ENCODE peak calls at places on chromosomes 6 and 20, in five cellular contexts. One of them, this sample, is unnamed.

GRCh38 chr6:148565931-148566663 is 180.7 kb upstream of the UST start:
- DNase-seq in astrocyte: peak; percentile 99
- DNase-seq in GM23248: peak; percentile 97
- DNase-seq in neural progenitor cell: no peak
- DNase-seq in fibroblast of lung: peak; percentile 99
- DNase-seq in this sample: no peak

GRCh38 chr20:58518387-58518786 is 3.2 kb upstream of the APCDD1L start:
- DNase-seq in neural progenitor cell: no peak
- DNase-seq in fibroblast of lung: no peak
- DNase-seq in astrocyte: no peak
- DNase-seq in GM23248: no peak
- DNase-seq in this sample: no peak

GRCh38 chr20:22385602-22386299 is 198.6 kb downstream of the FOXA2 start:
- DNase-seq in GM23248: peak; percentile 22
- DNase-seq in neural progenitor cell: peak; percentile 45
- DNase-seq in astrocyte: no peak
- DNase-seq in fibroblast of lung: no peak
- DNase-seq in this sample: no peak

GRCh38 chr6:134519456-134519855 is 201.5 kb upstream of the SGK1 start:
- DNase-seq in astrocyte: no peak
- DNase-seq in GM23248: no peak
- DNase-seq in fibroblast of lung: no peak
- DNase-seq in neural progenitor cell: no peak
- DNase-seq in this sample: peak; percentile 67

GRCh38 chr20:1108437-1108920 is 9.9 kb upstream of the PSMF1 start:
- DNase-seq in fibroblast of lung: peak; percentile 8
- DNase-seq in astrocyte: no peak
- DNase-seq in neural progenitor cell: peak; percentile 73
- DNase-seq in GM23248: peak; percentile 71
- DNase-seq in this sample: no peak

GRCh38 chr6:159790947-159791598 is 806 bp downstream of the MRPL18 start:
- DNase-seq in astrocyte: no peak
- DNase-seq in neural progenitor cell: peak; percentile 8
- DNase-seq in fibroblast of lung: no peak
- DNase-seq in GM23248: peak; percentile 20
- DNase-seq in this sample: no peak

GRCh38 chr6:17394192-17394611 is 807 bp downstream of the CAP2 start:
- DNase-seq in neural progenitor cell: peak; percentile 72
- DNase-seq in GM23248: peak; percentile 82
- DNase-seq in astrocyte: peak; percentile 80
- DNase-seq in fibroblast of lung: peak; percentile 85
- DNase-seq in this sample: no peak

GRCh38 chr20:41047975-41048305 is 19.3 kb downstream of the TOP1 start:
- DNase-seq in GM23248: peak; percentile 55
- DNase-seq in astrocyte: no peak
- DNase-seq in fibroblast of lung: no peak
- DNase-seq in neural progenitor cell: no peak
- DNase-seq in this sample: no peak

GRCh38 chr20:31845300-31845863 is at the start of gene FOXS1:
- DNase-seq in neural progenitor cell: peak; percentile 79
- DNase-seq in fibroblast of lung: no peak
- DNase-seq in astrocyte: no peak
- DNase-seq in GM23248: no peak
- DNase-seq in this sample: no peak

GRCh38 chr20:35523298-35523888 is 6.1 kb downstream of the C20orf173 start:
- DNase-seq in neural progenitor cell: peak; percentile 38
- DNase-seq in fibroblast of lung: no peak
- DNase-seq in astrocyte: no peak
- DNase-seq in GM23248: peak; percentile 46
- DNase-seq in this sample: no peak

DNA sequence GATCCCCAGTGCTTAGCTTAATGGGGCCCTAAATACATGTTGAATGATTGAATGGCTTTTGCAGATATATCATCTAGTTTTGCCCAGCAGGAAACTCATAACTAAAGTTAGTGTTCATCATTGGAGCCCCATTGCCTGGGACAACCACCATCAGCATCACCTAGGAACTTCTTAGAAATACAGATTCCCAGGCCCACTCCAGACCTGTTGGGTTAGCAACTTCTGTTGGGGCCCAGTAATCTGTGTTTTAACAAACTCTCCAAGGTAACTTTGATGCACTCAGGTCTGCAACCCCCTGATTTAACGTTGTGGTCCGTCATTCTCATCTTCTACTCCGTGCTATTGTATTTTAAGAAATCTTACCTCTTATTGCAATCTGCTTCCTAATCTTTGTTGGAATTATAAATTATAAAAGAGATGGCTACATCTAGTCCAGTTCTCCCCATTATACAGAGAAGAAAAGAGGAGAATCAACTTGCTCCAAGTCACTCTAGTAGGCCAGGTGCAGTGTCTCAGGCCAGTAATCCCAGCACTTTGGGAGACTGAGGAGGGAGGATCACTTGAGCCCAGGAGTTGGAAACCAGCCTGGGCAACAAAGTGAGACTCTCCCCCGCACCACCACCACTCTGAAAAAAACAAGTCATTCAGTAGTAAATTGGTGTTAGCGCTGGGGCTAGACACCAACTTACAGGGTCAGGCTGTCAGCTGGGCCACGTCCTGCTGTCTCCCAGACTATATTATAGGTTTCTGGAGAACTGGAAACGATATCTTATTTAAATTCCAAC is 13.7 kb downstream of the FOXP4 start:
- DNase-seq in astrocyte: no peak
- DNase-seq in GM23248: no peak
- DNase-seq in neural progenitor cell: no peak
- DNase-seq in fibroblast of lung: no peak
- DNase-seq in this sample: no peak
- H3K9ac ChIP-seq in astrocyte: no peak overlapping the region
- H3K9ac ChIP-seq in GM23248: peak overlapping the region; percentile 75
- H3K9ac ChIP-seq in neural progenitor cell: no peak overlapping the region
- H3K9ac ChIP-seq in fibroblast of lung: no peak overlapping the region
- H3K9ac ChIP-seq in this sample: no peak overlapping the region

GRCh38 chr20:63253065-63253437 is 1.2 kb downstream of the NKAIN4 start:
- DNase-seq in neural progenitor cell: no peak
- DNase-seq in fibroblast of lung: no peak
- DNase-seq in astrocyte: no peak
- DNase-seq in GM23248: no peak
- DNase-seq in this sample: no peak

GRCh38 chr20:63255911-63256704 is 1.8 kb upstream of the NKAIN4 start:
- DNase-seq in GM23248: no peak
- DNase-seq in fibroblast of lung: no peak
- DNase-seq in astrocyte: no peak
- DNase-seq in neural progenitor cell: no peak
- DNase-seq in this sample: no peak

GRCh38 chr20:63253438-63254236 is 626 bp downstream of the NKAIN4 start:
- DNase-seq in astrocyte: no peak
- DNase-seq in GM23248: peak; percentile 36
- DNase-seq in fibroblast of lung: no peak
- DNase-seq in neural progenitor cell: peak; percentile 91
- DNase-seq in this sample: no peak

GRCh38 chr20:63254237-63254535 is at the start of gene NKAIN4:
- DNase-seq in neural progenitor cell: no peak
- DNase-seq in fibroblast of lung: no peak
- DNase-seq in astrocyte: no peak
- DNase-seq in GM23248: no peak
- DNase-seq in this sample: no peak

GRCh38 chr20:63254536-63255384 is 497 bp upstream of the NKAIN4 start:
- DNase-seq in neural progenitor cell: peak; percentile 79
- DNase-seq in astrocyte: no peak
- DNase-seq in GM23248: no peak
- DNase-seq in fibroblast of lung: no peak
- DNase-seq in this sample: no peak
- TF ChIP-seq EZH2 in neural progenitor cell: peak; percentile 50
- TF ChIP-seq EZH2 in astrocyte: peak; percentile 76
- TF ChIP-seq EZH2 in GM23248: peak; percentile 37
- TF ChIP-seq EZH2 in fibroblast of lung: no peak
- TF ChIP-seq EZH2 in this sample: peak; percentile 64

DNA sequence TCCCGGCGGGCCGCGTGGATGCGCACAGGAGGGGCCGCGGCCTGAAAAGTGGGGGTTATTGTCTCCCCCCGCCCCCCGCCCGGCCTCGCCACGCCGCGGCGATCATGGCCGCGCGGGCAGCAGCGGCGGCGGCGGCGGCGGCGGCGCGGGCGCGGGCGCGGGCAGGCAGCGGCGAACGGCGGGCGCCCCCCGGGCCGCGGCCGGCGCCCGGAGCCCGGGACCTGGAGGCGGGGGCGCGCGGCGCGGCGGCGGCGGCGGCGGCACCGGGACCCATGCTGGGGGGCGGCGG is 343 bp downstream of the ARID1B start:
- DNase-seq in neural progenitor cell: no peak
- DNase-seq in GM23248: no peak
- DNase-seq in fibroblast of lung: no peak
- DNase-seq in astrocyte: no peak
- DNase-seq in this sample: no peak
- H3K27ac ChIP-seq in neural progenitor cell: peak overlapping the region; percentile 93
- H3K27ac ChIP-seq in GM23248: peak overlapping the region; percentile 97
- H3K27ac ChIP-seq in fibroblast of lung: peak overlapping the region; percentile 90
- H3K27ac ChIP-seq in astrocyte: peak overlapping the region; percentile 94
- H3K27ac ChIP-seq in this sample: peak overlapping the region; percentile 99

DNA sequence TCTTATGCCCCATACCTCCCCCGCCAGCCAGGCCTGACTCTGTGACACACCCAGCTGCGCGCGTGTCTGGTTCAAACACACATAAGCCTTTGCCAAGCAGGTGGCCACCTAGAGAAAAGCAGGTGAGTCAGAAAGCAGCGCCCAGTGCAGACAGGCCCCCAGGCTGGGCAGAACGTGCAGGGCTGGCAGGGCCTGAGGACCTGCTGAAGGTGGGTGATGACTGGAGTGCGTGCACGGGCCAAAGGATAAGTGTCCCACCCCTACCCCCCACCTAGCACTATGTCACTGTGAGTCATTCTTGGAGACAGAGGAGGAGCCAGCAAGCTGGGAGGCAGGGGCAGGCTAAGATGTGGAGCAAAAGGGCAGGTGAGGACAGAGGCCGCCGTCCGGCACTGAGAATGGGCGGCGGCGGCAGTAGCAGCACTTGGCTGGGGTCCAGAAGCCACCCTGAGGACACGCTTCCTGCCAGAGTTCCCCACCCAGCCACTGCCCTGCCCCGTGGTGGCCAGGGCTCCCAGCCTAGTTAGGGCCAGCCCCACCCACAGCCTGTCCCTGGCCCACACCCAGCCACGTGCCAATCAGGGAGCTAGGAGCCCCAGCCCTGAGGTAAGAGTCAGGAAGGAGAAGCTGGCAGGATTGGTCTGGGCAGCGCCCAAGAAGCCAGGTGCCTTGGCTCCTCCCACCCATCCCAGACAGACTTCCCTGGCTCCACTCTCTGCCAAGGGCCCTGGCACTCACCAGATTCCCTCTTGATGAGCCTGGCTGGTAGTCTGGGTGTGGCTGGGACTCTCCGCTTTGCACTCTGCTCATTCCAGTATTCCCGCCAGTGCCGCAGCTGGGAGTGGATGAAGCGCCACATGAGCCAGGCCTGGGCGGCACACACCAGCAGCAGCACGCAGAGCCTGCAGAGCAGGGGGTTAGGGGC is 72.7 kb downstream of the TRAM2 start:
- DNase-seq in GM23248: peak; percentile 97
- DNase-seq in fibroblast of lung: peak; percentile 87
- DNase-seq in neural progenitor cell: no peak
- DNase-seq in astrocyte: peak; percentile 79
- DNase-seq in this sample: no peak
- H3K9ac ChIP-seq in GM23248: peak overlapping the region; percentile 71
- H3K9ac ChIP-seq in fibroblast of lung: no peak overlapping the region
- H3K9ac ChIP-seq in neural progenitor cell: no peak overlapping the region
- H3K9ac ChIP-seq in astrocyte: peak overlapping the region; percentile 68
- H3K9ac ChIP-seq in this sample: no peak overlapping the region

GRCh38 chr6:106360989-106361430 is 493 bp downstream of the CRYBG1 start:
- DNase-seq in GM23248: peak; percentile 34
- DNase-seq in fibroblast of lung: no peak
- DNase-seq in astrocyte: no peak
- DNase-seq in neural progenitor cell: peak; percentile 44
- DNase-seq in this sample: no peak
- TF ChIP-seq EZH2 in GM23248: peak; percentile 80
- TF ChIP-seq EZH2 in fibroblast of lung: peak; percentile 75
- TF ChIP-seq EZH2 in astrocyte: peak; percentile 81
- TF ChIP-seq EZH2 in neural progenitor cell: peak; percentile 84
- TF ChIP-seq EZH2 in this sample: no peak

This sample was measured in SK-N-MC.